ENCODE peak calls at places on chromosomes 16 and 17, in nine cellular contexts. One of them, this sample, is unnamed.

GRCh38 chr17:28467456-28468025 is 5.9 kb upstream of the SLC13A2 start:
- DNase-seq in Caco-2: peak
- DNase-seq in endodermal cell: no peak
- DNase-seq in IMR-90: peak
- DNase-seq in AG04450: peak
- DNase-seq in heart left ventricle: no peak
- DNase-seq in OCI-LY7: no peak
- DNase-seq in mucosa of descending colon: no peak
- DNase-seq in left ventricle myocardium inferior: no peak
- DNase-seq in this sample: no peak

GRCh38 chr16:65121870-65122723 is at the start of gene CDH11:
- DNase-seq in Caco-2: peak
- DNase-seq in endodermal cell: peak
- DNase-seq in IMR-90: peak
- DNase-seq in AG04450: peak
- DNase-seq in heart left ventricle: peak
- DNase-seq in OCI-LY7: no peak
- DNase-seq in mucosa of descending colon: peak
- DNase-seq in left ventricle myocardium inferior: peak
- DNase-seq in this sample: no peak

GRCh38 chr16:28863929-28864886 is 565 bp downstream of the SH2B1 start:
- DNase-seq in Caco-2: no peak
- DNase-seq in endodermal cell: no peak
- DNase-seq in IMR-90: peak
- DNase-seq in AG04450: no peak
- DNase-seq in heart left ventricle: peak
- DNase-seq in OCI-LY7: no peak
- DNase-seq in mucosa of descending colon: peak
- DNase-seq in left ventricle myocardium inferior: no peak
- DNase-seq in this sample: no peak

GRCh38 chr17:77269696-77270681 is 129.2 kb downstream of the SEC14L1 start:
- DNase-seq in Caco-2: no peak
- DNase-seq in endodermal cell: no peak
- DNase-seq in IMR-90: no peak
- DNase-seq in AG04450: no peak
- DNase-seq in heart left ventricle: no peak
- DNase-seq in OCI-LY7: no peak
- DNase-seq in mucosa of descending colon: no peak
- DNase-seq in left ventricle myocardium inferior: no peak
- DNase-seq in this sample: no peak

GRCh38 chr16:14354561-14355351 is 275.3 kb downstream of the PARN start:
- DNase-seq in Caco-2: no peak
- DNase-seq in endodermal cell: no peak
- DNase-seq in IMR-90: peak
- DNase-seq in AG04450: no peak
- DNase-seq in heart left ventricle: no peak
- DNase-seq in OCI-LY7: peak
- DNase-seq in mucosa of descending colon: no peak
- DNase-seq in left ventricle myocardium inferior: no peak
- DNase-seq in this sample: peak

GRCh38 chr16:83689385-83689831 is 118.4 kb upstream of the HSBP1 start:
- DNase-seq in Caco-2: no peak
- DNase-seq in endodermal cell: no peak
- DNase-seq in IMR-90: peak
- DNase-seq in AG04450: peak
- DNase-seq in heart left ventricle: no peak
- DNase-seq in OCI-LY7: no peak
- DNase-seq in mucosa of descending colon: no peak
- DNase-seq in left ventricle myocardium inferior: no peak
- DNase-seq in this sample: peak

GRCh38 chr17:4483012-4483840 is 15.5 kb upstream of the SPNS2 start:
- DNase-seq in Caco-2: peak
- DNase-seq in endodermal cell: peak
- DNase-seq in IMR-90: no peak
- DNase-seq in AG04450: no peak
- DNase-seq in heart left ventricle: no peak
- DNase-seq in OCI-LY7: no peak
- DNase-seq in mucosa of descending colon: peak
- DNase-seq in left ventricle myocardium inferior: no peak
- DNase-seq in this sample: no peak

GRCh38 chr16:11263737-11264136 is 5.4 kb downstream of the TNP2 start:
- DNase-seq in Caco-2: no peak
- DNase-seq in endodermal cell: no peak
- DNase-seq in IMR-90: no peak
- DNase-seq in AG04450: no peak
- DNase-seq in heart left ventricle: no peak
- DNase-seq in OCI-LY7: no peak
- DNase-seq in mucosa of descending colon: no peak
- DNase-seq in left ventricle myocardium inferior: no peak
- DNase-seq in this sample: no peak

GRCh38 chr17:71760062-71760720 is 360.6 kb upstream of the SOX9 start:
- DNase-seq in Caco-2: no peak
- DNase-seq in endodermal cell: no peak
- DNase-seq in IMR-90: peak
- DNase-seq in AG04450: peak
- DNase-seq in heart left ventricle: no peak
- DNase-seq in OCI-LY7: no peak
- DNase-seq in mucosa of descending colon: no peak
- DNase-seq in left ventricle myocardium inferior: no peak
- DNase-seq in this sample: no peak

GRCh38 chr16:30985401-30986128 is 558 bp downstream of the HSD3B7 start:
- DNase-seq in Caco-2: peak
- DNase-seq in endodermal cell: peak
- DNase-seq in IMR-90: no peak
- DNase-seq in AG04450: no peak
- DNase-seq in heart left ventricle: no peak
- DNase-seq in OCI-LY7: no peak
- DNase-seq in mucosa of descending colon: peak
- DNase-seq in left ventricle myocardium inferior: no peak
- DNase-seq in this sample: no peak

GRCh38 chr17:49637739-49638138 is 40.2 kb downstream of the SPOP start:
- DNase-seq in Caco-2: no peak
- DNase-seq in endodermal cell: no peak
- DNase-seq in IMR-90: no peak
- DNase-seq in AG04450: no peak
- DNase-seq in heart left ventricle: no peak
- DNase-seq in OCI-LY7: no peak
- DNase-seq in mucosa of descending colon: no peak
- DNase-seq in left ventricle myocardium inferior: no peak
- DNase-seq in this sample: no peak

GRCh38 chr16:81539009-81539820 is 94.6 kb downstream of the CMIP start:
- DNase-seq in Caco-2: no peak
- DNase-seq in endodermal cell: no peak
- DNase-seq in IMR-90: no peak
- DNase-seq in AG04450: no peak
- DNase-seq in heart left ventricle: no peak
- DNase-seq in OCI-LY7: no peak
- DNase-seq in mucosa of descending colon: peak
- DNase-seq in left ventricle myocardium inferior: no peak
- DNase-seq in this sample: no peak

GRCh38 chr16:16009396-16009795 is 60.0 kb downstream of the ABCC1 start:
- DNase-seq in Caco-2: no peak
- DNase-seq in endodermal cell: no peak
- DNase-seq in IMR-90: no peak
- DNase-seq in AG04450: no peak
- DNase-seq in heart left ventricle: peak
- DNase-seq in OCI-LY7: peak
- DNase-seq in mucosa of descending colon: no peak
- DNase-seq in left ventricle myocardium inferior: peak
- DNase-seq in this sample: no peak

GRCh38 chr16:16073884-16074781 is 124.7 kb downstream of the ABCC1 start:
- DNase-seq in Caco-2: peak
- DNase-seq in endodermal cell: peak
- DNase-seq in IMR-90: peak
- DNase-seq in AG04450: peak
- DNase-seq in heart left ventricle: no peak
- DNase-seq in OCI-LY7: peak
- DNase-seq in mucosa of descending colon: no peak
- DNase-seq in left ventricle myocardium inferior: no peak
- DNase-seq in this sample: no peak

GRCh38 chr16:1180772-1181714 is 28.1 kb downstream of the CACNA1H start:
- DNase-seq in Caco-2: no peak
- DNase-seq in endodermal cell: no peak
- DNase-seq in IMR-90: no peak
- DNase-seq in AG04450: no peak
- DNase-seq in heart left ventricle: peak
- DNase-seq in OCI-LY7: no peak
- DNase-seq in mucosa of descending colon: no peak
- DNase-seq in left ventricle myocardium inferior: peak
- DNase-seq in this sample: no peak
- TF ChIP-seq CTCF in Caco-2: no peak
- TF ChIP-seq CTCF in endodermal cell: peak
- TF ChIP-seq CTCF in IMR-90: peak
- TF ChIP-seq CTCF in AG04450: peak
- TF ChIP-seq CTCF in heart left ventricle: no peak
- TF ChIP-seq CTCF in OCI-LY7: peak
- TF ChIP-seq CTCF in mucosa of descending colon: no peak
- TF ChIP-seq CTCF in left ventricle myocardium inferior: no peak
- TF ChIP-seq CTCF in this sample: no peak

DNA sequence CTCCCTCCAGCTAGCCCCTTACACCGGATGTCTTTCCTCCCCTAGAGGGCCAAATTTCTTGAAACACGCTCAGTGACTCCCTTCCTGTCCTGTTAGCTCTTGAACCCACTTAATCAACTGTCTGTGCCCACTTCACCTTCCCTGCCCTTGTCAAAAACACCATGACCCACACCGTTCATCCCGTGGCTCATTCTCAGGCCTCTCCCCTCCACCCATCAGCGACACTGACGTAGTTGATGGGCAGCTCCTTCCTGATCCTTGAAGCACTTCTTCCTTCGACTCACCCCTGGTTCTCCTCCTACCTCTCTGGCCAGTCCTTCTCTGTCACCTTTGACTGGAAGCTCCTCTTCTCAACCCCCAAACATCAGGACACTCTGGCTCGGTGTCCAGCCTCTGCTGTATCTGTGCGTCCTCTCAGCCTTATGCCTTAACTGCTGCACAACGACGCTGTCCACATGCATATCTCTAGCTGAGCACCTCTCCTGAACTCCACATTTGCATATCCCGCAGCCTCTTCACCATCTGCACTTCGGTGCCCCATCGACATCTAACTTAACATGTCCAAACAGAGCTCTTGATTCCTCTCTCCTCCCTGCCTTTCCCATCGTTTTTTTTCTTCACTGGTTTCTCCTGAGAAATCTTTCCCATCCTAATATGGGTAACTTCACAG is 39.3 kb upstream of the CCDC182 start:
- DNase-seq in Caco-2: no peak
- DNase-seq in endodermal cell: peak
- DNase-seq in IMR-90: no peak
- DNase-seq in AG04450: no peak
- DNase-seq in heart left ventricle: no peak
- DNase-seq in OCI-LY7: no peak
- DNase-seq in mucosa of descending colon: no peak
- DNase-seq in left ventricle myocardium inferior: no peak
- DNase-seq in this sample: no peak
- TF ChIP-seq CTCF in Caco-2: no peak
- TF ChIP-seq CTCF in endodermal cell: peak
- TF ChIP-seq CTCF in IMR-90: no peak
- TF ChIP-seq CTCF in AG04450: no peak
- TF ChIP-seq CTCF in heart left ventricle: no peak
- TF ChIP-seq CTCF in OCI-LY7: no peak
- TF ChIP-seq CTCF in mucosa of descending colon: no peak
- TF ChIP-seq CTCF in left ventricle myocardium inferior: no peak
- TF ChIP-seq CTCF in this sample: no peak

GRCh38 chr17:11908711-11909146 is 88.5 kb downstream of the ZNF18 start:
- DNase-seq in Caco-2: no peak
- DNase-seq in endodermal cell: peak
- DNase-seq in IMR-90: no peak
- DNase-seq in AG04450: no peak
- DNase-seq in heart left ventricle: no peak
- DNase-seq in OCI-LY7: no peak
- DNase-seq in mucosa of descending colon: no peak
- DNase-seq in left ventricle myocardium inferior: no peak
- DNase-seq in this sample: no peak

GRCh38 chr17:11909348-11909747 is 87.9 kb downstream of the ZNF18 start:
- DNase-seq in Caco-2: no peak
- DNase-seq in endodermal cell: peak
- DNase-seq in IMR-90: no peak
- DNase-seq in AG04450: no peak
- DNase-seq in heart left ventricle: no peak
- DNase-seq in OCI-LY7: no peak
- DNase-seq in mucosa of descending colon: no peak
- DNase-seq in left ventricle myocardium inferior: no peak
- DNase-seq in this sample: no peak
- TF ChIP-seq CTCF in Caco-2: no peak
- TF ChIP-seq CTCF in endodermal cell: peak
- TF ChIP-seq CTCF in IMR-90: no peak
- TF ChIP-seq CTCF in AG04450: no peak
- TF ChIP-seq CTCF in heart left ventricle: no peak
- TF ChIP-seq CTCF in OCI-LY7: peak
- TF ChIP-seq CTCF in mucosa of descending colon: no peak
- TF ChIP-seq CTCF in left ventricle myocardium inferior: no peak
- TF ChIP-seq CTCF in this sample: no peak

GRCh38 chr16:66274335-66275110 is 92.0 kb upstream of the CDH5 start:
- DNase-seq in Caco-2: no peak
- DNase-seq in endodermal cell: peak
- DNase-seq in IMR-90: peak
- DNase-seq in AG04450: no peak
- DNase-seq in heart left ventricle: no peak
- DNase-seq in OCI-LY7: peak
- DNase-seq in mucosa of descending colon: no peak
- DNase-seq in left ventricle myocardium inferior: no peak
- DNase-seq in this sample: no peak
- TF ChIP-seq CTCF in Caco-2: peak
- TF ChIP-seq CTCF in endodermal cell: no peak
- TF ChIP-seq CTCF in IMR-90: peak
- TF ChIP-seq CTCF in AG04450: peak
- TF ChIP-seq CTCF in heart left ventricle: peak
- TF ChIP-seq CTCF in OCI-LY7: peak
- TF ChIP-seq CTCF in mucosa of descending colon: no peak
- TF ChIP-seq CTCF in left ventricle myocardium inferior: peak
- TF ChIP-seq CTCF in this sample: no peak

DNA sequence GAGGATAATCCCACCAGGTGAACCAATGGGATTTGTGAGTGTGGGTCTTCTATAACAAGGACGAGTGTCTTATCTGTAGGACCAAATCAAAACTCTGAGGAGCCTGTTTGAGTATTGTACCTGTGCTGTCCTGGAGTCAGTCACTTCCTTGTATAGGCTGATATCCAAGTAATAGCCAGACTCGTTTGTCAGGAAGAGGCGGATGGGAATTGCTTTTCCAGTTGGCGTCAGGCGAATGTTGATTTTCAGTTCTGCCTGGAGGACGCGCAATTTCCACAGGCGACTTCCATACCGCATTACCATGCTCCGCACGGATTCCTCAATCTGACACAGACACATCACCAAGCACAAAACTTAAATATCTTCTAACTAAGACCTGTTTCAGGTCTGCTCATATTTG is 187.6 kb upstream of the C17orf78 start:
- DNase-seq in Caco-2: no peak
- DNase-seq in endodermal cell: no peak
- DNase-seq in IMR-90: no peak
- DNase-seq in AG04450: no peak
- DNase-seq in heart left ventricle: no peak
- DNase-seq in OCI-LY7: no peak
- DNase-seq in mucosa of descending colon: no peak
- DNase-seq in left ventricle myocardium inferior: no peak
- DNase-seq in this sample: no peak
- TF ChIP-seq CTCF in Caco-2: no peak
- TF ChIP-seq CTCF in endodermal cell: no peak
- TF ChIP-seq CTCF in IMR-90: no peak
- TF ChIP-seq CTCF in AG04450: no peak
- TF ChIP-seq CTCF in heart left ventricle: no peak
- TF ChIP-seq CTCF in OCI-LY7: no peak
- TF ChIP-seq CTCF in mucosa of descending colon: no peak
- TF ChIP-seq CTCF in left ventricle myocardium inferior: no peak
- TF ChIP-seq CTCF in this sample: no peak